ENCODE peak calls at places on chromosomes 2 and 18, in nine cellular contexts. C is NCI-H1092; L is activated T-helper 1 cell treated with Interleukin-2 at 50 U/mL for 16 hours; U is NCI-H2081; J is stimulated activated CD4-positive, alpha-beta T cell treated with anti-CD3 and anti-CD28 coated beads, Interleukin-2, amount 100 ng/mL, for 24 hours; I is NCI-H446 treated with DMSO at 0.1 percent for 48 hours; W is HTR-8/SVneo; A is tibial nerve; Q is T-helper 9 cell. F is an unnamed sample.

GRCh38 chr2:21070322-21071257 is 26.7 kb upstream of the APOB start:
- DNase-seq in U (no peak), C (no peak), J (no peak), I (no peak), L (no peak), Q (no peak), A (no peak), W (no peak), F (no peak)

GRCh38 chr18:22346342-22346967 is 71.3 kb downstream of the CTAGE1 start:
- DNase-seq in Q (no peak), A (peak), L (no peak), C (no peak), I (no peak), W (no peak), U (no peak), J (no peak), F (peak)

GRCh38 chr18:35616664-35617423 is 35.3 kb downstream of the GALNT1 start:
- DNase-seq in W (peak), L (peak), U (no peak), C (no peak), J (peak), Q (peak), I (no peak), A (peak), F (peak)

GRCh38 chr2:240780023-240780831 is 39.8 kb downstream of the KIF1A start:
- DNase-seq in I (no peak), W (no peak), L (no peak), A (peak), C (no peak), U (no peak), Q (no peak), J (no peak), F (no peak)

GRCh38 chr2:182866461-182867369 is at the start of gene FRZB:
- DNase-seq in I (no peak), U (no peak), A (peak), C (peak), L (no peak), Q (no peak), J (peak), W (peak), F (peak)

GRCh38 chr2:233928594-233929351 is 11.6 kb downstream of the TRPM8 start:
- DNase-seq in J (peak), U (peak), C (peak), I (no peak), W (peak), Q (no peak), L (no peak), A (no peak), F (no peak)

GRCh38 chr2:60215295-60215990 is 338.0 kb downstream of the BCL11A start:
- DNase-seq in L (no peak), C (no peak), W (no peak), Q (no peak), A (no peak), U (peak), J (no peak), I (no peak), F (no peak)

GRCh38 chr18:54269924-54270844 is 867 bp downstream of the POLI start:
- DNase-seq in J (peak), I (no peak), Q (peak), W (peak), C (peak), U (peak), A (peak), L (peak), F (no peak)

GRCh38 chr2:100367163-100367562 is 44.9 kb upstream of the LONRF2 start:
- DNase-seq in Q (no peak), U (no peak), C (no peak), A (no peak), I (no peak), L (no peak), J (no peak), W (no peak), F (no peak)

GRCh38 chr2:110777531-110778311 is 45.3 kb downstream of the ACOXL start:
- DNase-seq in A (no peak), Q (no peak), I (peak), U (no peak), C (no peak), L (no peak), W (no peak), J (no peak), F (no peak)

GRCh38 chr2:241156997-241157441 is 6.8 kb downstream of the PPP1R7 start:
- DNase-seq in Q (no peak), I (no peak), W (no peak), A (no peak), U (peak), L (no peak), J (no peak), C (peak), F (no peak)

GRCh38 chr2:19785432-19785831 is 116.4 kb downstream of the TTC32 start:
- DNase-seq in J (no peak), A (no peak), W (no peak), Q (no peak), L (no peak), C (no peak), U (no peak), I (no peak), F (no peak)

GRCh38 chr18:60172030-60172429 is 200.5 kb downstream of the MC4R start:
- DNase-seq in L (no peak), I (no peak), W (no peak), Q (no peak), J (no peak), A (no peak), C (no peak), U (no peak), F (no peak)

GRCh38 chr2:121897335-121897970 is 142.0 kb downstream of the TSN start:
- DNase-seq in A (no peak), U (peak), L (no peak), Q (no peak), C (no peak), J (peak), I (peak), W (peak), F (no peak)

GRCh38 chr2:17518212-17519154 is at the start of gene RAD51AP2:
- DNase-seq in L (no peak), U (peak), I (peak), W (peak), C (no peak), A (peak), J (peak), Q (no peak), F (peak)

GRCh38 chr2:239814136-239814916 is 210.8 kb downstream of the NDUFA10 start:
- DNase-seq in I (no peak), U (no peak), W (no peak), Q (no peak), C (peak), J (no peak), L (no peak), A (no peak), F (peak)

GRCh38 chr2:45435316-45435715 is 175.8 kb downstream of the SRBD1 start:
- DNase-seq in J (no peak), A (no peak), L (no peak), I (no peak), U (no peak), Q (no peak), W (peak), C (no peak), F (no peak)

GRCh38 chr2:239412914-239413603 is 12.2 kb upstream of the HDAC4 start:
- DNase-seq in A (no peak), W (no peak), L (no peak), I (no peak), Q (no peak), J (no peak), U (no peak), C (no peak), F (no peak)

GRCh38 chr2:191666241-191666640 is 11.7 kb upstream of the NABP1 start:
- DNase-seq in A (no peak), C (no peak), Q (no peak), I (no peak), U (no peak), L (no peak), J (no peak), W (no peak), F (no peak)

GRCh38 chr2:25819597-25820039 is 58.7 kb downstream of the ASXL2 start:
- DNase-seq in C (no peak), J (no peak), I (no peak), L (no peak), W (no peak), U (no peak), A (no peak), Q (no peak), F (no peak)

GRCh38 chr2:200472853-200473464 is 36.9 kb downstream of the KCTD18 start:
- DNase-seq in A (no peak), C (no peak), U (no peak), J (no peak), L (no peak), W (no peak), Q (no peak), I (no peak), F (no peak)

GRCh38 chr2:165313448-165313847 is 74.2 kb downstream of the SCN2A start:
- DNase-seq in Q (no peak), W (no peak), I (no peak), J (no peak), C (no peak), L (no peak), A (no peak), U (no peak), F (no peak)

GRCh38 chr2:196101325-196101981 is 32.8 kb upstream of the DNAH7 start:
- DNase-seq in L (no peak), Q (no peak), C (no peak), U (no peak), A (no peak), W (no peak), J (peak), I (no peak), F (no peak)

GRCh38 chr2:191638079-191638801 is 39.7 kb upstream of the NABP1 start:
- DNase-seq in J (no peak), W (no peak), I (no peak), U (peak), C (no peak), L (no peak), A (no peak), Q (no peak), F (no peak)

GRCh38 chr18:67305466-67305865 is 211.1 kb downstream of the DSEL start:
- DNase-seq in J (no peak), Q (no peak), A (no peak), C (no peak), L (no peak), U (no peak), W (no peak), I (no peak), F (no peak)

F was measured in tibial artery.